ENCODE peak calls at places on chromosomes 16 and 17, in seven cellular contexts. L is CD4-positive, alpha-beta T cell; E is WTC11; V is endothelial cell; T is progenitor cell of endocrine pancreas; S is lower leg skin; X is MM.1S. U is an unnamed sample.

GRCh38 chr17:65314212-65314611 is 177.0 kb downstream of the RGS9 start:
- DNase-seq in S (no peak), L (no peak), E (no peak), V (no peak), X (no peak), T (no peak), U (no peak)

GRCh38 chr17:58250344-58251011 is 12.1 kb downstream of the LPO start:
- DNase-seq in S (no peak), X (no peak), V (no peak), L (no peak), T (no peak), E (no peak), U (no peak)

GRCh38 chr16:66478733-66479511 is 51.8 kb downstream of the BEAN1 start:
- DNase-seq in V (peak; percentile 63), L (peak; percentile 79), X (peak; percentile 85), T (no peak), S (peak; percentile 75), E (peak; percentile 77), U (peak; percentile 85)

GRCh38 chr16:87921236-87921773 is 15.0 kb downstream of the CA5A start:
- DNase-seq in S (no peak), L (no peak), X (no peak), E (no peak), T (no peak), V (no peak), U (no peak)

GRCh38 chr17:43517615-43518386 is 28.3 kb downstream of the ETV4 start:
- DNase-seq in S (no peak), X (no peak), V (no peak), E (no peak), L (no peak), T (no peak), U (peak; percentile 71)

GRCh38 chr16:68826652-68827051 is 16.7 kb upstream of the TANGO6 start:
- DNase-seq in S (no peak), E (no peak), T (no peak), L (no peak), X (no peak), V (no peak), U (no peak)

GRCh38 chr17:48149174-48150106 is 41.9 kb downstream of the SNX11 start:
- DNase-seq in T (no peak), X (no peak), L (no peak), V (peak; percentile 16), S (no peak), E (peak; percentile 36), U (no peak)

GRCh38 chr16:21116148-21116693 is 34.4 kb downstream of the DNAH3 start:
- DNase-seq in V (no peak), X (peak; percentile 22), L (no peak), E (no peak), S (no peak), T (no peak), U (no peak)

GRCh38 chr17:33739714-33740113 is 446.6 kb upstream of the ASIC2 start:
- DNase-seq in V (no peak), L (no peak), X (no peak), E (no peak), S (no peak), T (no peak), U (no peak)

GRCh38 chr16:69924777-69925191 is 26.4 kb upstream of the CLEC18A start:
- DNase-seq in T (peak; percentile 26), E (no peak), L (no peak), S (no peak), V (no peak), X (no peak), U (no peak)

GRCh38 chr17:42459256-42459982 is 741 bp downstream of the ATP6V0A1 start:
- DNase-seq in E (peak; percentile 31), S (peak; percentile 36), T (no peak), L (no peak), V (peak; percentile 15), X (peak; percentile 26), U (no peak)

GRCh38 chr16:66740010-66740409 is 11.4 kb downstream of the DYNC1LI2 start:
- DNase-seq in T (no peak), E (peak; percentile 40), S (no peak), V (peak; percentile 39), L (no peak), X (peak; percentile 39), U (peak; percentile 64)

GRCh38 chr17:61412860-61413653 is 13.4 kb downstream of the TBX2 start:
- DNase-seq in S (no peak), E (no peak), T (no peak), V (no peak), L (no peak), X (no peak), U (no peak)

GRCh38 chr17:78541488-78542237 is 35.5 kb downstream of the DNAH17 start:
- DNase-seq in V (no peak), X (no peak), L (no peak), E (no peak), T (no peak), S (no peak), U (no peak)

GRCh38 chr17:2259769-2260536 is 43.6 kb downstream of the SMG6 start:
- DNase-seq in X (peak; percentile 89), V (no peak), L (peak; percentile 43), T (no peak), S (no peak), E (no peak), U (peak; percentile 73)

GRCh38 chr17:20217677-20218076 is 208.5 kb downstream of the SPECC1 start:
- DNase-seq in L (no peak), X (no peak), E (no peak), T (no peak), V (no peak), S (no peak), U (no peak)

GRCh38 chr17:79008666-79009387 is 737 bp downstream of the CANT1 start:
- DNase-seq in V (no peak), E (no peak), X (no peak), S (no peak), T (no peak), L (no peak), U (no peak)

GRCh38 chr16:3608069-3608468 is 3.3 kb downstream of the SLX4 start:
- DNase-seq in T (no peak), E (peak; percentile 0), V (no peak), S (no peak), L (no peak), X (no peak), U (no peak)

GRCh38 chr16:3610698-3611144 is 685 bp downstream of the SLX4 start:
- DNase-seq in V (no peak), T (no peak), S (no peak), X (no peak), L (no peak), E (no peak), U (no peak)

GRCh38 chr16:3612510-3613466 is 1.4 kb upstream of the SLX4 start:
- DNase-seq in E (peak; percentile 4), S (no peak), L (no peak), T (no peak), V (no peak), X (no peak), U (no peak)

GRCh38 chr16:3609895-3610697 is 1.3 kb downstream of the SLX4 start:
- DNase-seq in L (no peak), V (no peak), S (no peak), T (no peak), X (no peak), E (peak; percentile 1), U (no peak)

DNA sequence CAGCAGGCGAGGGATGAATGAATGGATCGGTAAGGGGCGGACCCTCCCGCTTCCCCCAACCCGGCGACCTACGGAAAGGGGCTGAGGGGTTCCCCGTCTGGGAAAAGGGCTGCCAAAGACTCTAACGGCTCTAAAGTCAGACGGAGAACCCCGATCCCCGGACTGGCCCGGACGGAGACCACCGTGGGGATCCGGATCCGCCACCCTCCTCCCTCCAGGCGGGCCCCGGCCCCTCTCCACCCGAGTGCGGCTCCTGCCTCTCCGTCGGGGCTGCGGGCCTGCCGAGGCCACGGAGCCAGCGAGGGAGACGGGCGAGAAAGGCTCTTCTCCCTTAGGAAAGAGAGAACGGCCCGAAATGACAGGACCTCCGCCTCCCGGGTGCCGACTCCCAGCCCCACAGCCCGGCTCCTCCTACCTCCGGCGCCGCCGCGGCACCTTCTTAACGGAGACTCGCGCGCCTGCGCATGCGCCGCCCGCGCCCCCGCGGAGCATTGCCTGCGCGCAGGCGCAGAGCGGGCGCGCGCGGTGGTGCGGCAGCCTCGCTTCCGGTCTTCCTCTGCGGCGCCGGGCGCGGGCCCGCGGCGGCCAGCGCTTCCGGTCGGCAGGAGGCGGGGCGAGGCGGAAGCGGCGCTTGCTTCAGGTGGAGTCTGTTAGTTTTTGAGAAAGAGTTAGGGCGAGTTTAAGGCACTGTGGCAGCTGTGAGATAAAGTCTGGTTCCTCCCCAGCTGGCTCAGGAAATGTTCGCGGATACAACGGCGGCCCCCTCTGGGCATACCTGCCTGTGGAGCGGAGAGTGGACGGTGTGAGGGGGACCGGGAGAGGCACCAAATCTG is at the start of gene SLX4:
- DNase-seq in L (peak; percentile 88), V (peak; percentile 94), E (peak; percentile 86), S (peak; percentile 78), X (peak; percentile 96), T (peak; percentile 89), U (peak; percentile 100)
- TF ChIP-seq CTCF in L (no peak), V (no peak), E (no peak), S (no peak), X (no peak), T (no peak), U (no peak)

DNA sequence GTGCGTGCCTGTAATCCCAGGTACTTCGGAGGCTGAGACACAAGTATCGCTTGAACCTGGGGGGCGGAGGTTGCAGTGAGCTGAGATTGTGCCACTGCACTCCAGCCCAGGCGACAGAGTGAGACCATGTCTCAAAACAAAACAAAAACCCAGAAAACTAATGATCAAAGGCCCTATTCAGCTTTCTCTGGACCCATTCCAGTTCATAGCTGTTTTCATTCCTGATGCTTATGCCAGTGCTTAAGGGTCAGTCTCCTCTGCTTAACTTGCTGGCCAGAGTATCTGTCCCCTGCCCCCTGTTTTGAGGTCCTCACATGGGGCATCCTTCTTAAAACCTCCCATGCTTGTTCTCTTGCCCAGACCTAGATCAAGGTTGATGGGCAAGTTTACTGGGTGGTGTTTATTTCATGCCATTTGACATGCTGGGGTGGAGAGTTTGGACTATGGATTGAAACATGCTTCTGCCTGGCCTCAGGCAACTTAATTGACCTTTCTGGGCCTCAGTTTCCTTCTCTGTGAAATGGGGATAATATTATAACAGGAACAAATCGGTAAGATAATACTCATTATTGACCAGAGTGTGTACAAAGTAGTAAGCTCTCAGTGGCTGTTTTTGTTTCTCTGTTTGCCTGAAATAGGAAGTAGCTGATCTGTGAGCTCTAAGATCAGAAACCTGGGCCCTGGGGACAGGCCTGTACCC is 369.8 kb downstream of the CPPED1 start:
- DNase-seq in S (no peak), T (no peak), X (no peak), V (no peak), E (no peak), L (no peak), U (no peak)
- TF ChIP-seq CTCF in S (no peak), T (no peak), X (no peak), V (no peak), E (no peak), L (no peak), U (no peak)

GRCh38 chr16:15777533-15778203 is 79.2 kb downstream of the MYH11 start:
- DNase-seq in E (peak; percentile 58), T (peak; percentile 10), V (peak; percentile 47), S (no peak), L (no peak), X (peak; percentile 34), U (peak; percentile 29)
- TF ChIP-seq CTCF in E (no peak), T (peak; percentile 48), V (no peak), S (no peak), L (no peak), X (peak; percentile 37), U (peak; percentile 43)

DNA sequence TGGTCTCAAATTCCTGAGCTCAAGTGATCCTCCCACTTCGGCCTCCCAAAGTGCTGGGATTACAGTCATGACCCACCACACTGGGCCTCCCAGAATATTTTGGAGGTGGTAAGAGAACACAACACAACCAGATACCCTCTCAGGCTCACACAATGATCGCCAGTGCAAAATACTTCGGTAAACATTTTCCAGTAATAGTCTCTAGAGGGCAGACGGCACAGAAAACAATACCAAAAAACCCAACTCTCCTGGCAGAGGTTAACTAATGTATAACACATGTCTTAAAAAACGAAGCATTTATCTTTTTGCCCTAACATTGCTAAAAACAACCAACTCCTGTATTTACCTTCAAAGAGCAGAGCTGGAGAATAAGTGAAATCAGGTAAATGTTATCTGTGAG is 10.5 kb downstream of the NUFIP2 start:
- DNase-seq in T (no peak), L (no peak), V (no peak), S (no peak), E (no peak), X (no peak), U (no peak)
- TF ChIP-seq CTCF in T (peak; percentile 13), L (no peak), V (no peak), S (no peak), E (no peak), X (no peak), U (no peak)